ENCODE peak calls at places on chromosomes 5 and 9, in five cellular contexts. One of them, this sample, is unnamed.
A peak's percentile ranks its signal among the peaks of the same experiment; 100 is the strongest.

GRCh38 chr9:129639034-129639630 is 2.8 kb downstream of the ASB6 start:
- DNase-seq in heart left ventricle: no peak
- DNase-seq in CD8-positive, alpha-beta memory T cell: no peak
- DNase-seq in spleen: no peak
- DNase-seq in heart right ventricle: no peak
- DNase-seq in this sample: no peak

GRCh38 chr5:173639-174600 is 17.4 kb upstream of the LRRC14B start:
- DNase-seq in heart right ventricle: no peak
- DNase-seq in spleen: peak; percentile 35
- DNase-seq in heart left ventricle: no peak
- DNase-seq in CD8-positive, alpha-beta memory T cell: no peak
- DNase-seq in this sample: no peak

GRCh38 chr5:96374653-96375052 is 58.4 kb downstream of the PCSK1 start:
- DNase-seq in heart left ventricle: no peak
- DNase-seq in CD8-positive, alpha-beta memory T cell: no peak
- DNase-seq in spleen: no peak
- DNase-seq in heart right ventricle: no peak
- DNase-seq in this sample: no peak

GRCh38 chr5:139389701-139390638 is at the start of gene MZB1:
- DNase-seq in heart left ventricle: no peak
- DNase-seq in heart right ventricle: no peak
- DNase-seq in CD8-positive, alpha-beta memory T cell: peak; percentile 57
- DNase-seq in spleen: peak; percentile 91
- DNase-seq in this sample: no peak

GRCh38 chr5:164360589-164360988 is 855.2 kb downstream of the MAT2B start:
- DNase-seq in heart right ventricle: no peak
- DNase-seq in CD8-positive, alpha-beta memory T cell: no peak
- DNase-seq in spleen: no peak
- DNase-seq in heart left ventricle: no peak
- DNase-seq in this sample: no peak

GRCh38 chr9:93258419-93258817 is 74.5 kb downstream of the WNK2 start:
- DNase-seq in heart right ventricle: no peak
- DNase-seq in spleen: peak; percentile 60
- DNase-seq in CD8-positive, alpha-beta memory T cell: no peak
- DNase-seq in heart left ventricle: no peak
- DNase-seq in this sample: no peak

GRCh38 chr5:91293131-91293530 is 90.0 kb downstream of the ARRDC3 start:
- DNase-seq in heart right ventricle: no peak
- DNase-seq in heart left ventricle: no peak
- DNase-seq in spleen: no peak
- DNase-seq in CD8-positive, alpha-beta memory T cell: no peak
- DNase-seq in this sample: no peak

GRCh38 chr5:142023836-142024235 is 11.0 kb upstream of the GNPDA1 start:
- DNase-seq in heart right ventricle: no peak
- DNase-seq in CD8-positive, alpha-beta memory T cell: no peak
- DNase-seq in spleen: no peak
- DNase-seq in heart left ventricle: no peak
- DNase-seq in this sample: no peak

DNA sequence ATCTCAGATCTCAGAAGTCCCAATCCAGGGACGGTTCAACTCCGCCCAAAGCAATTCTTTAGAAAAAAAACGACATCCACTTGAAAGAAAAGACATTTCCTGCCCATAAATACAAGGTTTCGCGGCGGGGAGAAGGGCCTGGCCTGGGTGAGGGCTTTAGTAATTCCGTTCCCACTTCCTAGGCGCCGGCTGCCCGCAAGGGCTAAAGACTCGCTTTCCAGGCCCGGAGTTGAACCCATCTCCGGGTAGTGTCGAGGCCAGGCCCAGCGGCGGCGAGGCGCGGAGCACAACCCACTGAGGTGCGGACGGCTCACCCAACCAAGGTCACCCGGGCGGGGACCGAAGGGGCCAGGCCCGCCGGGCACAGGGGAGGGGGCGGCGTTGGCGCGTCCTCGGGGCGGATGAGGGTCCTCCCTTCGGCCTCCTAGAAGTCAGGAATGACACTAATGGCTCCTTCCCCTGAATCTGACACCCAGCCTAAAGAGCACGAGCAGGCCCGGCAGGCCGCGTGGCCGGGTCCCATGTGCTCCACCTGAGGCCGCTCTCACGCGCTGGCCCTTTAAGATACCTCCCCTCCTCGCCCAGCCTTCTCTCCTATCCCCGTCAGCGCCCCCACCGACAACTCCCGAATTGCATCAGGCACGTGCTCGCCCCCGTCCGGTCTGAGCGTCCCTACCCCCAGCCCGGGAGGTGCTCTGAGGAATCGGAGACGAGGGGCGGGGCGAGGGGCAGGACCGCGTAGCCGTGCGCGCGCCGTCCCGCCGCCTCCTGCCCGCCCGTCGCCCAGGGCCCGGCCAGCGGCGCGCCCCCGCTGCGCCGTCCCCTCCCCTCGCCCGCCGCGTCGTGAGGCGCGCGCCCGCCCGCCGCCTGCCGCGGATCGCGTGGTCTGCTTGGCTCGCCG is 467 bp upstream of the LARP1 start:
- DNase-seq in CD8-positive, alpha-beta memory T cell: peak; percentile 99
- DNase-seq in heart right ventricle: peak; percentile 100
- DNase-seq in spleen: peak; percentile 100
- DNase-seq in heart left ventricle: peak; percentile 100
- DNase-seq in this sample: peak; percentile 97
- H3K4me1 ChIP-seq in CD8-positive, alpha-beta memory T cell: peaks cover 34% of the 10 kb centered on the region
- H3K4me1 ChIP-seq in heart right ventricle: peaks cover 39% of the 10 kb centered on the region
- H3K4me1 ChIP-seq in spleen: peaks cover 39% of the 10 kb centered on the region
- H3K4me1 ChIP-seq in heart left ventricle: peaks cover 37% of the 10 kb centered on the region
- H3K4me1 ChIP-seq in this sample: peaks cover 25% of the 10 kb centered on the region

GRCh38 chr9:20611751-20612287 is 10.5 kb downstream of the MLLT3 start:
- DNase-seq in heart right ventricle: no peak
- DNase-seq in heart left ventricle: no peak
- DNase-seq in CD8-positive, alpha-beta memory T cell: no peak
- DNase-seq in spleen: no peak
- DNase-seq in this sample: peak; percentile 47
- H3K4me1 ChIP-seq in heart right ventricle: no peaks in the 10 kb centered on the region
- H3K4me1 ChIP-seq in heart left ventricle: peaks cover 9% of the 10 kb centered on the region
- H3K4me1 ChIP-seq in CD8-positive, alpha-beta memory T cell: peaks cover 25% of the 10 kb centered on the region
- H3K4me1 ChIP-seq in spleen: no peaks in the 10 kb centered on the region
- H3K4me1 ChIP-seq in this sample: peaks cover 4% of the 10 kb centered on the region

GRCh38 chr9:37992924-37993349 is 76.1 kb downstream of the SHB start:
- DNase-seq in heart left ventricle: no peak
- DNase-seq in CD8-positive, alpha-beta memory T cell: no peak
- DNase-seq in heart right ventricle: no peak
- DNase-seq in spleen: no peak
- DNase-seq in this sample: no peak

GRCh38 chr9:37994639-37995347 is 74.2 kb downstream of the SHB start:
- DNase-seq in heart left ventricle: peak; percentile 84
- DNase-seq in spleen: peak; percentile 85
- DNase-seq in heart right ventricle: peak; percentile 75
- DNase-seq in CD8-positive, alpha-beta memory T cell: no peak
- DNase-seq in this sample: peak; percentile 79

GRCh38 chr9:37996050-37996811 is 72.8 kb downstream of the SHB start:
- DNase-seq in heart right ventricle: no peak
- DNase-seq in CD8-positive, alpha-beta memory T cell: no peak
- DNase-seq in spleen: no peak
- DNase-seq in heart left ventricle: no peak
- DNase-seq in this sample: no peak

GRCh38 chr9:37996812-37997202 is 72.2 kb downstream of the SHB start:
- DNase-seq in spleen: no peak
- DNase-seq in CD8-positive, alpha-beta memory T cell: no peak
- DNase-seq in heart right ventricle: no peak
- DNase-seq in heart left ventricle: no peak
- DNase-seq in this sample: no peak

GRCh38 chr9:37995348-37995737 is 73.7 kb downstream of the SHB start:
- DNase-seq in heart right ventricle: no peak
- DNase-seq in spleen: no peak
- DNase-seq in heart left ventricle: no peak
- DNase-seq in CD8-positive, alpha-beta memory T cell: no peak
- DNase-seq in this sample: no peak
- H3K4me1 ChIP-seq in heart right ventricle: peaks cover 53% of the 10 kb centered on the region
- H3K4me1 ChIP-seq in spleen: peaks cover 20% of the 10 kb centered on the region
- H3K4me1 ChIP-seq in heart left ventricle: peaks cover 81% of the 10 kb centered on the region
- H3K4me1 ChIP-seq in CD8-positive, alpha-beta memory T cell: no peaks in the 10 kb centered on the region
- H3K4me1 ChIP-seq in this sample: peaks cover 27% of the 10 kb centered on the region

GRCh38 chr5:76175051-76175666 is 92.0 kb downstream of the SV2C start:
- DNase-seq in heart right ventricle: no peak
- DNase-seq in heart left ventricle: peak; percentile 13
- DNase-seq in spleen: no peak
- DNase-seq in CD8-positive, alpha-beta memory T cell: peak; percentile 24
- DNase-seq in this sample: peak; percentile 29
- H3K4me1 ChIP-seq in heart right ventricle: no peaks in the 10 kb centered on the region
- H3K4me1 ChIP-seq in heart left ventricle: peaks cover 9% of the 10 kb centered on the region
- H3K4me1 ChIP-seq in spleen: peaks cover 10% of the 10 kb centered on the region
- H3K4me1 ChIP-seq in CD8-positive, alpha-beta memory T cell: peaks cover 17% of the 10 kb centered on the region
- H3K4me1 ChIP-seq in this sample: no peaks in the 10 kb centered on the region

GRCh38 chr5:60267907-60268306 is 374.4 kb upstream of the PDE4D start:
- DNase-seq in heart right ventricle: no peak
- DNase-seq in heart left ventricle: no peak
- DNase-seq in CD8-positive, alpha-beta memory T cell: no peak
- DNase-seq in spleen: no peak
- DNase-seq in this sample: no peak
- H3K4me1 ChIP-seq in heart right ventricle: no peaks in the 10 kb centered on the region
- H3K4me1 ChIP-seq in heart left ventricle: peaks cover 17% of the 10 kb centered on the region
- H3K4me1 ChIP-seq in CD8-positive, alpha-beta memory T cell: no peaks in the 10 kb centered on the region
- H3K4me1 ChIP-seq in spleen: no peaks in the 10 kb centered on the region
- H3K4me1 ChIP-seq in this sample: no peaks in the 10 kb centered on the region

DNA sequence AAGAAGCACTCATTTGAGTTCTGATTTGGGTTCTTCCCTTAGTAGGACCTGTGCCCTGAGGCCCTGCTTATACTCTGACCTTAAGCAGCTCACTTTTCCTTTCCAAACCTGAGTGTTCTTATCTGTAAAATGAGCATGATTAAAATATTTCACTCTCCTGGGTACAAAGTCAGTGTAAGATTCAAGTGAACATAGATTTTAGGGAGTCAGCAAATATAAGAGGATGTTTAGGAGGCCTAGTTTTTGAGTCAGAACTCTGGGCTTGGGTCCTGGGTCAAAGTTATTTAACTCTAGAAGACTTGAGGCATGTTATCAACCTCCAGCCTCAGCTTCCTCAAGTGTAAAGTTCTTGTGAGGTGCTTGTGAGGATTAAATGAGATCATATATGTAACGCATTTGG is 8.7 kb upstream of the SPARC start:
- DNase-seq in CD8-positive, alpha-beta memory T cell: no peak
- DNase-seq in heart right ventricle: no peak
- DNase-seq in heart left ventricle: no peak
- DNase-seq in spleen: no peak
- DNase-seq in this sample: no peak
- H3K4me1 ChIP-seq in CD8-positive, alpha-beta memory T cell: no peaks in the 10 kb centered on the region
- H3K4me1 ChIP-seq in heart right ventricle: peaks cover 14% of the 10 kb centered on the region
- H3K4me1 ChIP-seq in heart left ventricle: peaks cover 11% of the 10 kb centered on the region
- H3K4me1 ChIP-seq in spleen: no peaks in the 10 kb centered on the region
- H3K4me1 ChIP-seq in this sample: peaks cover 12% of the 10 kb centered on the region

GRCh38 chr9:33227741-33228140 is 12.2 kb upstream of the SPINK4 start:
- DNase-seq in heart left ventricle: no peak
- DNase-seq in spleen: no peak
- DNase-seq in heart right ventricle: no peak
- DNase-seq in CD8-positive, alpha-beta memory T cell: no peak
- DNase-seq in this sample: no peak
- H3K4me1 ChIP-seq in heart left ventricle: peaks cover 19% of the 10 kb centered on the region
- H3K4me1 ChIP-seq in spleen: peaks cover 17% of the 10 kb centered on the region
- H3K4me1 ChIP-seq in heart right ventricle: no peaks in the 10 kb centered on the region
- H3K4me1 ChIP-seq in CD8-positive, alpha-beta memory T cell: no peaks in the 10 kb centered on the region
- H3K4me1 ChIP-seq in this sample: peaks cover 29% of the 10 kb centered on the region

GRCh38 chr9:20507431-20507830 is 114.9 kb downstream of the MLLT3 start:
- DNase-seq in heart left ventricle: no peak
- DNase-seq in spleen: no peak
- DNase-seq in CD8-positive, alpha-beta memory T cell: no peak
- DNase-seq in heart right ventricle: no peak
- DNase-seq in this sample: peak; percentile 17

GRCh38 chr9:20508242-20508641 is 114.1 kb downstream of the MLLT3 start:
- DNase-seq in CD8-positive, alpha-beta memory T cell: no peak
- DNase-seq in heart right ventricle: no peak
- DNase-seq in spleen: no peak
- DNase-seq in heart left ventricle: no peak
- DNase-seq in this sample: no peak

GRCh38 chr9:20504930-20505329 is 117.4 kb downstream of the MLLT3 start:
- DNase-seq in CD8-positive, alpha-beta memory T cell: no peak
- DNase-seq in heart right ventricle: no peak
- DNase-seq in spleen: no peak
- DNase-seq in heart left ventricle: no peak
- DNase-seq in this sample: no peak

GRCh38 chr9:20505574-20505973 is 116.7 kb downstream of the MLLT3 start:
- DNase-seq in CD8-positive, alpha-beta memory T cell: no peak
- DNase-seq in heart left ventricle: no peak
- DNase-seq in heart right ventricle: no peak
- DNase-seq in spleen: no peak
- DNase-seq in this sample: no peak

DNA sequence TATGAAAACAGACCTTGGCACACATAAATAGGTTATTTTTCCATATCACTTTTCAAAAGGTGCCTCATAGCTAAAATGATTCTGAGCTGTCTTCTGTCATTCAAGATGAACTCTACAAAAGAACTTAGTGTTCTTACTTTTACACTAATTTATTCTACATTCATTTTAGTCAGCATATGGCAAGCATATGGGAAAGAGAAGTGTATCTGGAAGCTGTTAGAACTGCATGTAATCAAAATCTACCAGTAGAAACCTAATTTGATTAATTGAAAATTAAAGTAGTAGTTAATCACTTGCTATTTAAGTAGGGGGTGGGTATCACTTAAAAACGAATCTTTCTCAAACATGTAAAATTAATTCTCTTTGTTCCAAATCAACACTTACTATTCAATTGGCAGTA is 115.7 kb downstream of the MLLT3 start:
- DNase-seq in heart left ventricle: no peak
- DNase-seq in CD8-positive, alpha-beta memory T cell: no peak
- DNase-seq in spleen: no peak
- DNase-seq in heart right ventricle: no peak
- DNase-seq in this sample: no peak
- H3K4me1 ChIP-seq in heart left ventricle: peaks cover 24% of the 10 kb centered on the region
- H3K4me1 ChIP-seq in CD8-positive, alpha-beta memory T cell: peaks cover 57% of the 10 kb centered on the region
- H3K4me1 ChIP-seq in spleen: peaks cover 5% of the 10 kb centered on the region
- H3K4me1 ChIP-seq in heart right ventricle: no peaks in the 10 kb centered on the region
- H3K4me1 ChIP-seq in this sample: peaks cover 9% of the 10 kb centered on the region

This sample was measured in foreskin keratinocyte.